ENCODE peak calls at places on chromosomes 16 and 17, in four cellular contexts. U is neural progenitor cell, Z is breast epithelium, B is heart left ventricle. Y is an unnamed sample. For H3K9me3, the result is how much of the 10 kb centered on the place peaks cover.

GRCh38 chr16:84183911-84184310 is 2.9 kb downstream of the TAF1C start:
- DNase-seq in U (no peak), Z (no peak), B (no peak), Y (no peak)

GRCh38 chr17:77491921-77492445 is 351.2 kb downstream of the SEC14L1 start:
- DNase-seq in U (no peak), Z (no peak), B (no peak), Y (peak)

GRCh38 chr17:31919802-31920525 is 16.8 kb upstream of the SUZ12 start:
- DNase-seq in U (no peak), Z (no peak), B (no peak), Y (no peak)

GRCh38 chr17:18850679-18851078 is 7.3 kb upstream of the PRPSAP2 start:
- DNase-seq in U (no peak), Z (no peak), B (no peak), Y (no peak)

GRCh38 chr17:28735242-28735722 is 6.7 kb downstream of the NEK8 start:
- DNase-seq in U (no peak), Z (no peak), B (no peak), Y (no peak)

GRCh38 chr16:66299349-66299748 is 67.1 kb upstream of the CDH5 start:
- DNase-seq in U (no peak), Z (no peak), B (no peak), Y (peak)

GRCh38 chr17:69141802-69142472 is at the start of gene ABCA6:
- DNase-seq in U (no peak), Z (no peak), B (no peak), Y (no peak)

GRCh38 chr17:50027639-50028206 is 28.2 kb upstream of the ITGA3 start:
- DNase-seq in U (no peak), Z (peak), B (peak), Y (no peak)

GRCh38 chr16:63617990-63618763 is 1503.7 kb downstream of the CDH11 start:
- DNase-seq in U (no peak), Z (no peak), B (peak), Y (no peak)

GRCh38 chr16:66382171-66382965 is 15.9 kb downstream of the CDH5 start:
- DNase-seq in U (no peak), Z (no peak), B (peak), Y (no peak)

GRCh38 chr17:66331038-66331816 is 28.8 kb downstream of the PRKCA start:
- DNase-seq in U (no peak), Z (no peak), B (no peak), Y (no peak)

GRCh38 chr16:68954871-68955635 is 111.7 kb downstream of the TANGO6 start:
- DNase-seq in U (peak), Z (no peak), B (no peak), Y (no peak)

GRCh38 chr16:87409781-87410180 is 17.6 kb downstream of the MAP1LC3B start:
- DNase-seq in U (no peak), Z (no peak), B (no peak), Y (no peak)

GRCh38 chr17:5915337-5915736 is 154.8 kb upstream of the WSCD1 start:
- DNase-seq in U (no peak), Z (no peak), B (no peak), Y (no peak)

GRCh38 chr17:81684442-81684911 is 666 bp downstream of the HGS start:
- DNase-seq in U (peak), Z (no peak), B (no peak), Y (no peak)

GRCh38 chr16:47204736-47205499 is 61.2 kb upstream of the NETO2 start:
- DNase-seq in U (peak), Z (no peak), B (no peak), Y (no peak)

DNA sequence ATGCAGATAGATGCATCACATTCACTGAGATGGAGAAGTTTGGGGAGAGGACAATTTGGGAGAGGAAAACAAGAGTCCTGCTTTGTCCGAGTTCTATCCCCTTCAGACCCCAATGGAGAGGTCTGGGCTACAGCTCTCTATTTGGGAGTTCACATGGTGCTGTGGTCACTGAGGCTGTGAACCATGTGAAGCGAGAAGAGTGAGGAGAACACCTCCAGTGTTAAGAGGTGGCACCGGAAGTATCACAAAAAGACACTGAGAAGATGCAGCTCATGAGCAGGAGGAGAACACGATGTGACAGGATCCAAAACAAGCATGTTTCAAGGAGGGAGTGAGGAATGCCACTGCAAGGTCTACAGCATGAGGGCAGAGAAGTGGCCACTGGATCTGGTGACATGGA is 39.7 kb downstream of the PIK3R5 start:
- DNase-seq in U (no peak), Z (no peak), B (no peak), Y (no peak)
- H3K9me3 ChIP-seq in U (under half), Z (under half), B (under half), Y (under half)

GRCh38 chr16:71449020-71449419 is 7.2 kb upstream of the TLE7 start:
- DNase-seq in U (no peak), Z (no peak), B (no peak), Y (no peak)
- H3K9me3 ChIP-seq in U (under half), Z (half or more), B (under half), Y (half or more)

DNA sequence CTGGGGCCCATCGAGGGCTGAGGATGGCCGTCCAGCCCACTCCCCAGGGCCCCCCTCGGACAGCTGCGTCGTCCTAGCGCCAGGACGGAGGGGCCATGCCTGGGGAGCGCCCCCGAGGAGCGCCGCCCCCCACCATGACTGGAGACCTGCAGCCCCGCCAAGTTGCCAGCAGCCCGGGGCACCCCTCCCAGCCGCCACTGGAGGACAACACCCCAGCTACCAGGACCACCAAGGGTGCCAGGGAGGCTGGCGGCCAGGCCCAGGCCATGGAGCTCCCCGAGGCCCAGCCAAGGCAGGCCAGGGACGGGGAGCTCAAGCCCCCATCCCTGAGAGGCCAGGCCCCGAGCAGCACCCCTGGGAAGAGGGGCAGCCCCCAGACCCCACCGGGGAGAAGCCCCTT is 25.7 kb upstream of the ZFPM1 start:
- DNase-seq in U (no peak), Z (no peak), B (no peak), Y (no peak)
- H3K9me3 ChIP-seq in U (under half), Z (under half), B (under half), Y (under half)

GRCh38 chr17:22462461-22462860 is 770.1 kb downstream of the KCNJ18 start:
- DNase-seq in U (no peak), Z (no peak), B (no peak), Y (no peak)

GRCh38 chr17:22459953-22460350 is 767.6 kb downstream of the KCNJ18 start:
- DNase-seq in U (no peak), Z (no peak), B (no peak), Y (no peak)

GRCh38 chr17:22460461-22461063 is 768.2 kb downstream of the KCNJ18 start:
- DNase-seq in U (no peak), Z (no peak), B (no peak), Y (no peak)

GRCh38 chr17:22463110-22463850 is 771.0 kb downstream of the KCNJ18 start:
- DNase-seq in U (no peak), Z (no peak), B (no peak), Y (no peak)

DNA sequence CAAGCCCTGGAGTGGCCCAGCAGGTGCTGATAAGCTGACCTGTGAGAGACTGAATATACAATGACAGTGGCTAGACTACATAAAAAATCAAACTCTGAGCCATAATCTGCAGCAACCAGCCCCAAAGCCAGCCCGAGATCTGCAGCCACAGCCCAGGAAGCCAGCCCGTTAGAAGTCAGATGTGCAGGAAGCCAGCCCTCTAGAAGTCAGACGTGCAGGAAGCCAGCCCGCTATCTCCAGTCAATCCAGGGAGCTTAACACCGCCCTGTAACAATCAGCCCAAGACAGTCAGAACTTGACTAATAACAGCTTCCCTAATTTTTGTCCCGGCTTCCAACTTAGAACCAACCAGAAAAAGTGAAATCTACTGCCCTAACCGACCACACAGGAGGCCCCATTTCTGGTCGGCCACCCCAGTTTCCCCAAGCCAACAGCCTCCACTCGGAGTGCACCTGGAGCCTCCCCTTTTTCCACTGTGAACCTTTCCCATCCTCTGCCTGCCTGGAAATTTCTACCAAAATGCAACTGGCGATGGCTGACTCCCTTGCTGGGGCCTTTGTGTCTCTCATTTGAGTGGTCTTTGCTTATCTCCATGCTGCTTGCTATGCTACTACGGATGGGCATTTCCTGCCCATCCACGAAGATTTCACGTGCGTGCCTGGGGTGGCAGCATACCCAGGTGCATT is 769.3 kb downstream of the KCNJ18 start:
- DNase-seq in U (no peak), Z (no peak), B (no peak), Y (no peak)
- H3K9me3 ChIP-seq in U (under half), Z (under half), B (under half), Y (under half)

DNA sequence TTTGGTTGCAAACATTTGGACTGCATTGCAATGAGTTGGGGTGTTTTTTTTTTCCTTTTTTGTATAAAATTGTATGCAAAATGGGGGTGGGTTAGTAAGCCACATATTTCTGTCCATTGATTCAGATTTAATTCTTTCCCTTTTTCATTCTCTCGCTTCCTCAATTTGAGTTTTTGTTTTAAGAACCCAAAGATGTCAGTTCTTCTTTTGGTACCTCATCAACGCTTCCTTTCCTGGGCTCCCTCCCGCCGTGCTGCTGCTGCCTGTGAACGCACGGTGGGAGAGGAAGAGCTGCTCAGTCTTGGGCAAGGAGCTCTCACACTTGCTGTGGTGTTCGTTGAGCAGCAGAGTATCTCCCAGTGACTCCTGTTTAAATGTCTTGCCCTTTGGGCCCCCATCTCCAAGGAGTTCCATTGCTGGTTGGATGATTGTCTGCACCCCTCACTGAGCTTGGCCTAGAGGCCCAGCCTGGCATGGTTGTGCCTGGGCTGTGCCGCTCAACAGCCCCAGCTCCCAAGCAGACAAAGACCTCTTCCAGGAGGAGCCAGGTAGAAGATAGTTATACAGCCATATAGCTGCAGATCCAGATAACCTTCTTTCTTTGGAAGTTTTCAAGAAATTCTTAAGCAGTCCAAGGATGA is 13.6 kb downstream of the UBFD1 start:
- DNase-seq in U (no peak), Z (no peak), B (no peak), Y (no peak)
- H3K9me3 ChIP-seq in U (under half), Z (under half), B (under half), Y (under half)

DNA sequence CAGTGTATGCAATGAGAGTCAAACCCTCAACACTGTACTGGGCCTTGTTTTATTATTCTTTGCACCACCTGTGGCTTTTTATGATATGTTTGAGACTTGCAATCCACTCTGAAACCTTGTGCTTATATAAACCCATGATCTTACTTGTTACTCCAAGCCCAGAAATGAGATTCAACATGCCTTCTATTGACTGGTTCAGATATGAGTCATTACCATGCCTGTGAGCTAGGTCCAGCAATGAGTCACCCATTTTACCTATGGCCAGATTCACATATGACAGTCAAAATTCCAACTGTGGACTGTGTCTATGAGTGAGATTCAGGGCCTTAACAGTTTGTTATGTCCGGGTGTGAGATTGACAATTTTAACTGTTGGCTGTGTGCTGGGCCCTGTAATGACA is 1846.1 kb downstream of the TP53TG3F start:
- DNase-seq in U (no peak), Z (no peak), B (no peak), Y (no peak)
- H3K9me3 ChIP-seq in U (under half), Z (under half), B (under half), Y (under half)

GRCh38 chr16:35174006-35174405 is 1714.6 kb downstream of the TP53TG3F start:
- DNase-seq in U (no peak), Z (no peak), B (no peak), Y (no peak)

GRCh38 chr16:35170610-35171009 is 1711.2 kb downstream of the TP53TG3F start:
- DNase-seq in U (no peak), Z (no peak), B (no peak), Y (no peak)

GRCh38 chr16:35176449-35176848 is 1717.0 kb downstream of the TP53TG3F start:
- DNase-seq in U (no peak), Z (no peak), B (peak), Y (no peak)

GRCh38 chr16:35171106-35171505 is 1711.7 kb downstream of the TP53TG3F start:
- DNase-seq in U (no peak), Z (no peak), B (no peak), Y (no peak)

DNA sequence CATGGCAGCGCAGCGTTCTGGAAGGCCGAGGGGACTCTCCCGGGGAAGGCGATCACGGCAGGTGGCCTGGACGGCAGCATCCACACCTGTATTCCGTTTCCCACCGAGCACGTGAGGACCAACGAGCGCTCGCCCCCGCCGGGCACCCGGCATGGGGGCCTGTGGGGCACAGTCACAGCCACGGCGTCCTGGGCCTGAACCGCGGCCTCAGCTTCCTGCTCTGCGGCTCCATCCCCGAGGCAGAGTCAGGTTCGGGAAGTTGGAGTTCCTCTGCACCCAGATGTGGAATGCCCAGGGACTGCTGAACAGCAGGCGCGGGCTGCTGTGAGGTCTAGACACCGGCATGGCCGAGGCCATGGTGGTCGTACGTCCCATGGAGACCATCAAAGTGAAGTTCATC is 1713.9 kb downstream of the TP53TG3F start:
- DNase-seq in U (no peak), Z (no peak), B (no peak), Y (no peak)
- H3K9me3 ChIP-seq in U (under half), Z (under half), B (under half), Y (under half)

DNA sequence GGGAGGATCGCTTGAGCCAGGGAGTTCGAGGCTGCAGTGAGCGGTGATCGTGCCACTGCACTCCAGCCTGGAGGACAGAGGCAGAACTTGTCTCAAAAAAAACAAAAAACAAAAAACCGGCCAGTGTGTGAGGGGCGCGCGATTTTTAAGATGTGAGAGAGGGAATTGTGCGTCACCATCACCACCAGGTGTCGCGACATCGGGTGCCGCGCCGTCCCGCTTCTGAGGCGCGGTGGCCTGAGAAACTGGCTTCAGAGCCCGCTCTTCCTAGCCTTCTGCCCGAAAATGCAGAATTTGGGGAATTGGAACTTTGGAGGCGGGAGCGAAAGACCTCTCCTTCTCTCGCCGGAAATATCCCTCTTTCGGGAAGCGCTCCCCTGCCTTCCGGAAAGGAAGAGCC is 524.8 kb downstream of the KCNJ18 start:
- DNase-seq in U (no peak), Z (no peak), B (no peak), Y (no peak)
- H3K9me3 ChIP-seq in U (under half), Z (under half), B (under half), Y (under half)

GRCh38 chr16:80958284-80958683 is 48.4 kb downstream of the CMC2 start:
- DNase-seq in U (no peak), Z (no peak), B (no peak), Y (no peak)

GRCh38 chr16:80968386-80969113 is 38.1 kb downstream of the CMC2 start:
- DNase-seq in U (no peak), Z (no peak), B (no peak), Y (no peak)

GRCh38 chr16:80964351-80964750 is 42.3 kb downstream of the CMC2 start:
- DNase-seq in U (no peak), Z (no peak), B (no peak), Y (no peak)

GRCh38 chr16:80966617-80967016 is 40.1 kb downstream of the CMC2 start:
- DNase-seq in U (no peak), Z (no peak), B (no peak), Y (no peak)

DNA sequence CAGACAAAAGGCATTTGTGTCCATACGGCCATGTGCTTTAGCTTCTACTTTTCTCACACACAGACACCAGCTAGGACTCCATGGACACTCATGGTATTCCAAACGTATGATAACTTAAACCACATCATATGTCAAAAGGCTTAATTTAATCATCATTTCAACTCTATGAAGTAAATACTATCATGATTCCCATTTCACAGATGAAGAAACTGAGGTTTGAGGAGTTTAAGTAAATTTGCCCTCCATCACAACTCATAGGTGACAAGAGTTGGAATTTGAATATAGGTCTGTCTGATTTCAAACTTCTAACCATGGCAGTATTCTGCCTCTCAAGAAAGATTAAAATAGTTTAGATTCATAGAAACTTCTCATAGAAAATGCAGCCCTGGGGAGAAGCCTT is 43.8 kb downstream of the CMC2 start:
- DNase-seq in U (no peak), Z (no peak), B (no peak), Y (no peak)
- H3K9me3 ChIP-seq in U (under half), Z (under half), B (under half), Y (under half)

DNA sequence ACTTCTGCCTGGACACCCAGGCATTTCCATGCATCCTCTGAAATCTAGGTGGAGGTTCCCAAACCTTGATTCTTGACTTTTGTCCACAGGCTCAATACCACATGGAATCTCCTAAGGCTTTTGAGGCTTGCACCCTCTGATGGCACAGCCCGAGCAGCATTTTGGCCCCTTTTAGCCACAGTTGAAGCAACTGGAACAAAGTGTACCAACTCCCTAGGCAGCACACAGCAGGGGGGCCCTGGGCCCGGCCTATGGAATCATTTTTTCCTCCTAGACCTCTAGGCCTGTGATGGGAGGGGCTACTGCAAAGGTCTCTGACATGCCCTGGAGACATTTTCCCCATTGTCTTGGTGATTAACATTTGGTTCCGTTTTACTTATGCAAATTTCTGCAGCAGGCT is 32.0 kb downstream of the ABCC1 start:
- DNase-seq in U (no peak), Z (no peak), B (no peak), Y (no peak)
- H3K9me3 ChIP-seq in U (under half), Z (under half), B (under half), Y (under half)